ENCODE peak calls at places on chromosomes 16 and 17, in five cellular contexts. B is PC-3, F is mesendoderm, M is fibroblast of lung, X is IMR-90. C is an unnamed sample.

GRCh38 chr17:15289285-15290185 is 24.4 kb upstream of the PMP22 start:
- DNase-seq in X (peak; percentile 89), B (peak; percentile 95), F (no peak), M (peak; percentile 80), C (no peak)

GRCh38 chr17:64148699-64149098 is 18.8 kb upstream of the ERN1 start:
- DNase-seq in M (no peak), F (peak; percentile 56), B (peak; percentile 41), X (no peak), C (no peak)

GRCh38 chr17:45951403-45951802 is 47.6 kb upstream of the STH start:
- DNase-seq in F (peak; percentile 74), X (no peak), B (no peak), M (no peak), C (no peak)

GRCh38 chr16:88449267-88449561 is 3.9 kb upstream of the ZFPM1 start:
- DNase-seq in B (no peak), X (no peak), F (no peak), M (no peak), C (no peak)

GRCh38 chr17:74770498-74771318 is 5.4 kb downstream of the NAT9 start:
- DNase-seq in F (peak; percentile 77), M (peak; percentile 37), X (peak; percentile 24), B (peak; percentile 75), C (no peak)

GRCh38 chr17:80313160-80313829 is 52.6 kb downstream of the RNF213 start:
- DNase-seq in F (no peak), X (no peak), B (no peak), M (no peak), C (no peak)

GRCh38 chr17:55238931-55239297 is 25.8 kb upstream of the HLF start:
- DNase-seq in M (no peak), F (peak; percentile 67), X (no peak), B (no peak), C (no peak)

GRCh38 chr16:31202402-31203385 is at the start of gene PYCARD:
- DNase-seq in X (peak; percentile 19), M (peak; percentile 28), B (peak; percentile 17), F (peak; percentile 61), C (no peak)

GRCh38 chr17:81858967-81859905 is 1.1 kb downstream of the P4HB start:
- DNase-seq in M (peak; percentile 18), X (no peak), B (peak; percentile 24), F (no peak), C (no peak)

GRCh38 chr16:29862383-29862883 is 593 bp downstream of the CDIPT start:
- DNase-seq in M (no peak), X (no peak), F (peak; percentile 27), B (peak; percentile 5), C (no peak)

GRCh38 chr16:29862884-29863668 is at the start of gene CDIPT:
- DNase-seq in X (peak; percentile 97), B (peak; percentile 93), F (peak; percentile 98), M (peak; percentile 99), C (peak; percentile 79)

GRCh38 chr16:29860218-29860617 is 2.8 kb downstream of the CDIPT start:
- DNase-seq in F (no peak), B (no peak), M (no peak), X (no peak), C (no peak)

GRCh38 chr16:29864205-29864604 is 1.2 kb upstream of the CDIPT start:
- DNase-seq in B (no peak), F (no peak), M (no peak), X (no peak), C (no peak)

DNA sequence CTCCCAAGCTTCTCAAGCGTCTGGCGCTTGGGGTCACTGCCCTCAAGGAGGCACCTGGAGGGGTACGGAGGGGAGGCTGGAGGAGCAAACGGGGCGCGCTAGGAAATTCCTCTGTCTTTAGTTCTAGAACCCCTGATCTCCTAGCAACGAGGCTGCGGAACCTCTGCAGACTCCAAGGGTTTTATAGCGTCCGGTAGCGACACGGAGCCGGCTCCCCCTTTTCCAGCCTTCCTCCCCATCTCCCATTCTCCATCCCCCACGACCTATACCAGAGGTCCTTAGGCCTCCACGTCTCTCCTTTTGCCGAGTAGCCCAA is 601 bp upstream of the CDIPT start:
- DNase-seq in F (no peak), M (no peak), B (no peak), X (no peak), C (no peak)
- H3K27ac ChIP-seq in F (no peak overlapping the region), M (no peak overlapping the region), B (no peak overlapping the region), X (no peak overlapping the region), C (peak overlapping the region; percentile 96)

GRCh38 chr16:58109330-58109729 is 19.9 kb downstream of the CFAP20 start:
- DNase-seq in F (no peak), M (no peak), B (no peak), X (no peak), C (no peak)

GRCh38 chr16:58107228-58107627 is 22.0 kb downstream of the CFAP20 start:
- DNase-seq in X (no peak), B (no peak), M (no peak), F (peak; percentile 43), C (no peak)

GRCh38 chr16:58102665-58103427 is 26.3 kb downstream of the CFAP20 start:
- DNase-seq in F (no peak), M (no peak), X (no peak), B (no peak), C (no peak)

GRCh38 chr16:58109881-58110280 is 19.3 kb downstream of the CFAP20 start:
- DNase-seq in M (no peak), X (no peak), B (no peak), F (no peak), C (no peak)

GRCh38 chr16:58105619-58106018 is 23.6 kb downstream of the CFAP20 start:
- DNase-seq in B (no peak), F (peak; percentile 15), M (no peak), X (no peak), C (no peak)
- H3K4me2 ChIP-seq in B (no peak overlapping the region), F (no peak overlapping the region), M (no peak overlapping the region), X (no peak overlapping the region), C (no peak overlapping the region)

GRCh38 chr17:72461757-72462156 is 340.9 kb downstream of the SOX9 start:
- DNase-seq in F (no peak), B (no peak), X (no peak), M (no peak), C (no peak)
- H3K4me1 ChIP-seq in F (no peaks in the 10 kb centered on the region), B (peaks cover 49% of the 10 kb centered on the region), X (peaks cover 11% of the 10 kb centered on the region), M (peaks cover 7% of the 10 kb centered on the region), C (peaks cover 37% of the 10 kb centered on the region)

DNA sequence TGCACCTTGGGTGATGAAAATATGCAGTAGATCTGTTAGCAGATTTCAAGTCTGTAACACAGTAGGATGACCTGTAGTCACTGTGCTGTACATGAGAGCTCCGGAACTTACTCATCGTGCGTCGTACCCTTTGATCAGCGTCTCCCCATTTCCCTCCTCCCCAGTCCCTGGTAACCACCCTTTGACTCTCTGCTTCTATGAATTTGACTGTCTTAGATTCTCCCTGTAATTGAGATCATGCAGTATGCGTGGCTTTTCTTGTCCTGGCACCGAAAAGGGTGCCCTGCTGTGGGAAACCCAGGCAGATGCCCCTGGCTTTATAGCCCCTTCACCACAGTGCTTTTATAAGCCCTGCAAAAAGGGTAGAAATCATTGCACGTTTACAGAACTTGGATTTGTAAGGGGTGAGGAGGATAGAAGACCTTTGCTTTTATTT is 20.5 kb downstream of the CLEC16A start:
- DNase-seq in M (no peak), X (no peak), B (no peak), F (no peak), C (no peak)
- H3K27ac ChIP-seq in M (no peak overlapping the region), X (no peak overlapping the region), B (no peak overlapping the region), F (no peak overlapping the region), C (no peak overlapping the region)

GRCh38 chr17:57434361-57434760 is 178.0 kb downstream of the MSI2 start:
- DNase-seq in F (no peak), M (no peak), B (no peak), X (no peak), C (no peak)
- H3K4me2 ChIP-seq in F (no peak overlapping the region), M (no peak overlapping the region), B (no peak overlapping the region), X (no peak overlapping the region), C (no peak overlapping the region)

GRCh38 chr17:13869301-13869700 is 200.0 kb upstream of the COX10 start:
- DNase-seq in X (peak; percentile 32), B (peak; percentile 35), M (peak; percentile 15), F (no peak), C (no peak)
- H3K4me1 ChIP-seq in X (peaks cover 2% of the 10 kb centered on the region), B (peaks cover 7% of the 10 kb centered on the region), M (no peaks in the 10 kb centered on the region), F (no peaks in the 10 kb centered on the region), C (no peaks in the 10 kb centered on the region)

DNA sequence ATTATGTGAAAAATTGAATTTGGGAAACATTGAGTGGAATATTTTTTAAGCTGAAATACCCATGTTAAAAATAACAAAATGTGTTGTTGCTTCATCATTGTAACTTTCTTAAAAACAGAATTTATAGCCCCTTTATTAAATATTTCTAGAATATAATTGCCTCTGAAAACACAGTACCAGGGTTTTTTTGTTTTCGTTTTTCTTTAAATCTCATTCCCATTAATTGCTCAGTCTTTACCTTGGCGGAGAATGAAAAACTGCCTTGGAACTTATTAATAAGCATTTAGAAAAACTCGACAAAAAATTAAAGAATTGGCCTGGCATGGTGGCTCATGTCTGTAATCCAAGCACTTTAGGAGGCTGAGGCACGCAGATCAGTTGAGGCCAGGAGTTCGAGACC is 195.2 kb upstream of the TBX2 start:
- DNase-seq in X (no peak), F (no peak), B (no peak), M (no peak), C (no peak)
- H3K27ac ChIP-seq in X (peak overlapping the region; percentile 21), F (no peak overlapping the region), B (no peak overlapping the region), M (peak overlapping the region; percentile 8), C (no peak overlapping the region)

GRCh38 chr17:27340575-27340974 is 46.7 kb downstream of the WSB1 start:
- DNase-seq in F (no peak), X (no peak), M (no peak), B (no peak), C (no peak)
- H3K4me2 ChIP-seq in F (no peak overlapping the region), X (no peak overlapping the region), M (no peak overlapping the region), B (no peak overlapping the region), C (no peak overlapping the region)

DNA sequence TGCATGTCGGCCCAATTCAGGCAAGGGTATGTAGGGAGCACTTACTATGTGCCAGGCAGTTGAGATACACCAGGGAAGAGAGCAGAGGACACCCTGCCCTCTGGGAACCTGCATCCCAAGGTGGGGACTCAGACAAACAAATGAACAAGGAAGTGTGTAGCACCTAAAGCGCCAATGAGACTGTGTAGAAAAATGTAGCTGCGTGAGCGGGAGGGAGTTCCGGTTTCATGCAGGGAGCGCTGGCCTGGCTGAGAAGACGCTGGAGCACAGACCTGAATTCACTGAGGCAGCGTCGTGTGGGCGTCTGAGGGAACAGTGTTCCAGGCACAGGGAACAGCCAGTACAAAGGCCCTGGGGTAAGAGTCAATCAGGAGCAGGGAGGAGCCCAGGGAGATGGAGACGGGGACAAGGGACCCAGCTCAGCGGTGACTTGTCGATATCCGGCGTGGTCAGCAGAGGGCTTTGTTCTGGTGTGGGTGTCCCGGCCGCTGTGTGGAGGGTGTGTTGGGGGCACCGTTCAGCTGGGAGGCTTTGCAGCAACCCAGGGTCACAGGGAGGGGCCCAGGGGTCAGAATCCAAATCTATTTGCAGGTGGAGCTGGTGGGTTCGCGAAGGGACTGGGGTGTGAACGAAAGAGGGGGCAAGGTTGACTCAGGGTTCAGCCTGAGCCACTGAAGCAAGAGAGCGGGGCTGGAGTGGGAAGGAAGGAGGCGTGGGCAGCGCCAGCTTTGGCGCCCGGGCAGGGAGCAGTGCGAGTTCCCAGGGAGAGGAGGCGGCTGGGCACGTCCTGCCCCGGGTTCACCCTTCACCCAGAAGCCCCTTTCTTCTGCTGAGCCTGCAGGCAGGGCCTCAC is 17.8 kb upstream of the OSGIN1 start:
- DNase-seq in X (no peak), F (no peak), B (no peak), M (no peak), C (no peak)
- H3K4me1 ChIP-seq in X (peaks cover 6% of the 10 kb centered on the region), F (no peaks in the 10 kb centered on the region), B (no peaks in the 10 kb centered on the region), M (no peaks in the 10 kb centered on the region), C (no peaks in the 10 kb centered on the region)